ENCODE peak calls at places on chromosome X, in nine cellular contexts. G is NCI-H1930; P is tibial nerve; V is EL; E is activated CD4-positive, CD25-positive, alpha-beta regulatory T cell; C is NCI-H2029; Q is amniotic stem cell; U is PC-3; F is activated CD4-positive, alpha-beta T cell treated with anti-CD3 and anti-CD28 coated beads, Interleukin-2, amount 50 U/mL, for 48 hours. H is an unnamed sample.

GRCh38 chrX:68881911-68882310 is 53.1 kb downstream of the EFNB1 start:
- DNase-seq in G (no peak), P (no peak), V (no peak), E (no peak), C (no peak), Q (no peak), U (no peak), F (no peak), H (no peak)

GRCh38 chrX:152177497-152178269 is 39.3 kb upstream of the MAGEA10 start:
- DNase-seq in G (no peak), P (no peak), V (no peak), E (no peak), C (no peak), Q (no peak), U (no peak), F (no peak), H (no peak)

GRCh38 chrX:130413415-130413814 is 11.6 kb downstream of the RBMX2 start:
- DNase-seq in G (no peak), P (no peak), V (no peak), E (no peak), C (no peak), Q (no peak), U (no peak), F (no peak), H (no peak)

GRCh38 chrX:133590703-133591505 is 175.6 kb upstream of the GPC4 start:
- DNase-seq in G (no peak), P (no peak), V (no peak), E (no peak), C (no peak), Q (no peak), U (peak), F (no peak), H (no peak)

GRCh38 chrX:38060331-38060878 is 54.1 kb downstream of the SYTL5 start:
- DNase-seq in G (no peak), P (no peak), V (no peak), E (no peak), C (no peak), Q (no peak), U (peak), F (no peak), H (no peak)

GRCh38 chrX:82412851-82413250 is 1095.2 kb upstream of the POU3F4 start:
- DNase-seq in G (no peak), P (no peak), V (no peak), E (no peak), C (no peak), Q (no peak), U (peak), F (no peak), H (no peak)

GRCh38 chrX:105527759-105528158 is 294.6 kb upstream of the NRK start:
- DNase-seq in G (no peak), P (no peak), V (no peak), E (no peak), C (no peak), Q (peak), U (no peak), F (no peak), H (no peak)

GRCh38 chrX:68807818-68808217 is 21.0 kb upstream of the EFNB1 start:
- DNase-seq in G (no peak), P (no peak), V (peak), E (no peak), C (no peak), Q (peak), U (peak), F (no peak), H (no peak)

GRCh38 chrX:24204331-24204730 is 54.8 kb downstream of the ZFX start:
- DNase-seq in G (no peak), P (no peak), V (peak), E (no peak), C (no peak), Q (no peak), U (peak), F (no peak), H (no peak)

GRCh38 chrX:152899111-152899873 is 1.4 kb downstream of the ZNF185 start:
- DNase-seq in G (no peak), P (no peak), V (no peak), E (no peak), C (no peak), Q (no peak), U (no peak), F (no peak), H (no peak)

GRCh38 chrX:14476169-14476568 is 53.2 kb upstream of the GLRA2 start:
- DNase-seq in G (no peak), P (no peak), V (no peak), E (no peak), C (no peak), Q (no peak), U (no peak), F (no peak), H (no peak)

GRCh38 chrX:149527705-149528104 is 13.1 kb upstream of the EOLA1 start:
- DNase-seq in G (no peak), P (no peak), V (peak), E (no peak), C (no peak), Q (no peak), U (peak), F (peak), H (no peak)

GRCh38 chrX:134603806-134604700 is 54.2 kb downstream of the PLAC1 start:
- DNase-seq in G (no peak), P (no peak), V (peak), E (no peak), C (no peak), Q (no peak), U (peak), F (no peak), H (no peak)

H was measured in NCI-H2107.